ENCODE peak calls at places on chromosomes 3 and 15, in seven cellular contexts. B is GM12865, N is nucleus accumbens, F is iris pigment epithelial cell, G is HFF-Myc, S is adrenal gland, P is T-cell. V is an unnamed sample.

GRCh38 chr15:89171136-89172072 is 50.0 kb downstream of the RLBP1 start:
- DNase-seq in S (peak), P (no peak), F (peak), N (peak), B (peak), G (no peak), V (peak)

GRCh38 chr15:95162967-95163531 is 931.7 kb downstream of the MCTP2 start:
- DNase-seq in P (no peak), F (peak), B (no peak), N (no peak), G (peak), S (no peak), V (peak)

GRCh38 chr15:57375827-57376694 is at the start of gene CGNL1:
- DNase-seq in S (peak), N (no peak), B (no peak), G (no peak), F (peak), P (no peak), V (peak)

GRCh38 chr3:95798628-95799027 is 1015.8 kb upstream of the EPHA6 start:
- DNase-seq in B (no peak), F (no peak), P (no peak), N (no peak), S (no peak), G (no peak), V (no peak)

GRCh38 chr3:105722943-105723556 is 145.8 kb downstream of the CBLB start:
- DNase-seq in B (peak), G (no peak), S (no peak), N (no peak), P (no peak), F (no peak), V (peak)

GRCh38 chr3:56851966-56852884 is 50.5 kb upstream of the ARHGEF3 start:
- DNase-seq in B (no peak), N (no peak), P (no peak), F (peak), G (no peak), S (peak), V (no peak)

GRCh38 chr3:189404036-189404435 is 227.2 kb upstream of the TP63 start:
- DNase-seq in G (no peak), P (no peak), B (no peak), N (no peak), S (no peak), F (no peak), V (no peak)

GRCh38 chr15:78133801-78134200 is 2.6 kb upstream of the CIB2 start:
- DNase-seq in N (no peak), F (no peak), P (no peak), S (no peak), B (no peak), G (no peak), V (no peak)

GRCh38 chr3:133437391-133438093 is 37.7 kb downstream of the BFSP2 start:
- DNase-seq in P (no peak), F (peak), G (no peak), N (no peak), B (no peak), S (no peak), V (peak)

GRCh38 chr15:31344824-31345605 is 18.4 kb downstream of the KLF13 start:
- DNase-seq in N (no peak), F (no peak), S (no peak), G (no peak), B (peak), P (no peak), V (peak)

GRCh38 chr3:98770261-98771039 is 7.3 kb downstream of the ST3GAL6 start:
- DNase-seq in B (peak), N (peak), P (no peak), S (peak), G (no peak), F (no peak), V (peak)

GRCh38 chr3:53030864-53031445 is 14.9 kb downstream of the SFMBT1 start:
- DNase-seq in N (no peak), B (peak), G (no peak), P (peak), S (no peak), F (no peak), V (no peak)

GRCh38 chr3:13839253-13839652 is 40.6 kb downstream of the WNT7A start:
- DNase-seq in B (no peak), G (no peak), P (no peak), F (no peak), S (no peak), N (no peak), V (no peak)

GRCh38 chr3:36635731-36636130 is 128.6 kb downstream of the DCLK3 start:
- DNase-seq in B (no peak), P (no peak), N (no peak), S (no peak), G (no peak), F (no peak), V (no peak)

GRCh38 chr3:128190501-128190900 is 37.2 kb downstream of the EEFSEC start:
- DNase-seq in S (no peak), P (no peak), N (no peak), F (no peak), G (no peak), B (no peak), V (no peak)

V was measured in RPMI8226.